ENCODE peak calls at places on chromosomes 12 and 14, in six cellular contexts. O is dermis microvascular lymphatic vessel endothelial cell; E is hypothalamus; A is HCT116; R is stimulated activated naive CD8-positive, alpha-beta T cell treated with anti-CD3 and anti-CD28 coated beads, Interleukin-15, Interleukin-2, amounts not matched to agents 100 U/mL and 50 U/mL, for 24 hours; I is T-helper 2 cell. T is an unnamed sample.

GRCh38 chr12:130017571-130018449 is 114.0 kb upstream of the TMEM132D start:
- DNase-seq in O (peak), E (no peak), R (no peak), A (no peak), I (no peak), T (no peak)

GRCh38 chr14:59330455-59330854 is 134.7 kb downstream of the GPR135 start:
- DNase-seq in I (no peak), R (no peak), E (no peak), A (no peak), O (no peak), T (no peak)

GRCh38 chr14:64706552-64707193 is 2.4 kb downstream of the PLEKHG3 start:
- DNase-seq in A (no peak), O (no peak), R (no peak), E (no peak), I (no peak), T (no peak)

GRCh38 chr14:37114039-37114438 is 58.4 kb downstream of the SLC25A21 start:
- DNase-seq in I (no peak), O (no peak), A (no peak), E (no peak), R (no peak), T (no peak)

GRCh38 chr12:76554411-76555225 is 5.0 kb downstream of the OSBPL8 start:
- DNase-seq in O (no peak), E (no peak), I (no peak), R (no peak), A (no peak), T (no peak)

GRCh38 chr14:55707365-55707804 is 127.4 kb downstream of the KTN1 start:
- DNase-seq in O (peak), I (no peak), E (no peak), A (no peak), R (no peak), T (no peak)

GRCh38 chr12:121949643-121950397 is 31.4 kb downstream of the CFAP251 start:
- DNase-seq in I (no peak), A (no peak), R (no peak), E (no peak), O (no peak), T (no peak)

GRCh38 chr12:132356686-132357622 is 27.6 kb upstream of the GALNT9 start:
- DNase-seq in E (no peak), A (peak), I (no peak), R (peak), O (no peak), T (no peak)

GRCh38 chr12:48981757-48982157 is 3.6 kb downstream of the WNT1 start:
- DNase-seq in E (no peak), R (no peak), A (no peak), I (no peak), O (no peak), T (no peak)

GRCh38 chr14:74703043-74703442 is 9.8 kb downstream of the AREL1 start:
- DNase-seq in E (no peak), I (no peak), R (no peak), A (no peak), O (no peak), T (no peak)

GRCh38 chr14:68042002-68042401 is 222.4 kb downstream of the RAD51B start:
- DNase-seq in A (no peak), O (no peak), I (no peak), R (no peak), E (no peak), T (no peak)

GRCh38 chr14:25111061-25111601 is 61.2 kb upstream of the STXBP6 start:
- DNase-seq in R (no peak), A (no peak), I (no peak), O (peak), E (no peak), T (no peak)

GRCh38 chr12:11573880-11574279 is 75.6 kb upstream of the ETV6 start:
- DNase-seq in R (no peak), O (no peak), E (no peak), I (no peak), A (no peak), T (no peak)

GRCh38 chr14:68965261-68965761 is 13.8 kb downstream of the ACTN1 start:
- DNase-seq in R (no peak), I (no peak), A (no peak), E (no peak), O (no peak), T (no peak)